ENCODE peak calls at places on chromosomes 2 and 18, in ten cellular contexts. E, B, R, J, W, K, L, F, G and N are unnamed samples.

GRCh38 chr18:23237524-23238151 is 102.4 kb downstream of the CABLES1 start:
- DNase-seq in F (no peak), L (peak; percentile 8), K (peak; percentile 53), R (peak; percentile 28), J (no peak), G (no peak), W (no peak), B (peak; percentile 61), E (peak; percentile 43), N (no peak)

GRCh38 chr2:155944209-155944608 is 388.3 kb downstream of the NR4A2 start:
- DNase-seq in B (no peak), L (no peak), R (no peak), W (no peak), J (no peak), E (no peak), K (no peak), G (no peak), F (no peak), N (no peak)

GRCh38 chr2:43414586-43415125 is 181.2 kb downstream of the THADA start:
- DNase-seq in J (no peak), B (no peak), L (no peak), W (no peak), R (no peak), F (no peak), E (no peak), G (no peak), K (no peak), N (no peak)

GRCh38 chr2:64779117-64779690 is 125.5 kb upstream of the SERTAD2 start:
- DNase-seq in G (no peak), R (no peak), K (no peak), B (no peak), W (no peak), E (no peak), L (no peak), J (no peak), F (no peak), N (no peak)

GRCh38 chr2:85889648-85890281 is 975 bp upstream of the ST3GAL5 start:
- DNase-seq in E (no peak), W (no peak), B (peak; percentile 19), F (no peak), G (no peak), L (no peak), J (peak; percentile 19), R (no peak), K (no peak), N (no peak)

GRCh38 chr2:96679843-96680242 is 37.3 kb downstream of the FER1L5 start:
- DNase-seq in G (no peak), B (no peak), E (no peak), F (no peak), K (no peak), J (peak; percentile 23), L (no peak), W (no peak), R (no peak), N (no peak)

GRCh38 chr2:240593026-240593702 is 6.6 kb downstream of the CAPN10 start:
- DNase-seq in B (no peak), L (no peak), F (no peak), E (peak; percentile 54), R (no peak), J (no peak), K (peak; percentile 58), W (no peak), G (peak; percentile 95), N (peak; percentile 86)

GRCh38 chr2:43531251-43531650 is 64.6 kb downstream of the THADA start:
- DNase-seq in E (no peak), G (no peak), K (no peak), W (no peak), L (no peak), F (no peak), B (no peak), R (no peak), J (no peak), N (no peak)

GRCh38 chr2:238285653-238286082 is 2.7 kb downstream of the PER2 start:
- DNase-seq in B (peak; percentile 89), R (no peak), E (peak; percentile 60), K (peak; percentile 86), G (no peak), J (peak; percentile 76), L (no peak), W (no peak), F (no peak), N (no peak)

GRCh38 chr2:102273619-102274211 is 37.6 kb upstream of the IL1RL1 start:
- DNase-seq in J (no peak), F (no peak), E (no peak), G (no peak), R (no peak), W (no peak), B (no peak), L (no peak), K (no peak), N (no peak)

GRCh38 chr2:16012626-16013501 is 72.5 kb downstream of the MYCN start:
- DNase-seq in K (no peak), B (peak; percentile 69), J (peak; percentile 74), L (no peak), G (peak; percentile 21), R (no peak), E (no peak), W (peak; percentile 86), F (no peak), N (peak; percentile 38)

GRCh38 chr18:51135361-51135760 is 62.1 kb downstream of the MEX3C start:
- DNase-seq in W (no peak), K (no peak), J (no peak), E (no peak), B (no peak), G (no peak), R (no peak), L (no peak), F (no peak), N (no peak)

GRCh38 chr2:151162185-151162584 is 99.5 kb downstream of the RBM43 start:
- DNase-seq in R (no peak), F (no peak), J (peak; percentile 90), E (no peak), W (peak; percentile 67), L (no peak), B (no peak), K (no peak), G (peak; percentile 46), N (no peak)

GRCh38 chr2:84238907-84239306 is 220.2 kb downstream of the SUCLG1 start:
- DNase-seq in F (no peak), W (no peak), K (no peak), B (no peak), G (no peak), J (no peak), L (no peak), E (no peak), R (no peak), N (no peak)

GRCh38 chr2:118061135-118061955 is 26.9 kb upstream of the INSIG2 start:
- DNase-seq in J (peak; percentile 36), F (peak; percentile 2), W (peak; percentile 36), E (no peak), R (no peak), L (no peak), G (no peak), B (no peak), K (peak; percentile 7), N (no peak)

GRCh38 chr2:161172901-161173540 is 12.8 kb downstream of the TANK start:
- DNase-seq in F (no peak), K (no peak), B (no peak), L (no peak), J (no peak), G (no peak), E (no peak), W (no peak), R (no peak), N (no peak)

GRCh38 chr2:118310016-118310877 is 222.0 kb downstream of the INSIG2 start:
- DNase-seq in E (no peak), K (no peak), W (peak; percentile 95), L (peak; percentile 25), J (no peak), G (no peak), B (peak; percentile 13), R (peak; percentile 38), F (peak; percentile 28), N (peak; percentile 23)

GRCh38 chr18:60021556-60021955 is 121.8 kb downstream of the PMAIP1 start:
- DNase-seq in W (no peak), G (no peak), R (no peak), K (no peak), E (no peak), J (peak; percentile 26), F (no peak), L (no peak), B (no peak), N (no peak)

GRCh38 chr2:20217041-20217970 is 7.6 kb downstream of the SDC1 start:
- DNase-seq in B (no peak), E (no peak), J (no peak), R (no peak), K (no peak), F (no peak), L (no peak), G (no peak), W (no peak), N (no peak)

GRCh38 chr18:2324459-2324858 is 246.8 kb downstream of the METTL4 start:
- DNase-seq in W (no peak), L (no peak), B (no peak), F (no peak), G (no peak), R (no peak), K (no peak), E (no peak), J (no peak), N (no peak)

GRCh38 chr18:72128649-72129048 is 415.5 kb downstream of the CBLN2 start:
- DNase-seq in B (no peak), G (no peak), J (no peak), W (no peak), F (no peak), E (no peak), K (no peak), L (no peak), R (no peak), N (no peak)

GRCh38 chr2:113203901-113204519 is 30.2 kb downstream of the PSD4 start:
- DNase-seq in R (peak; percentile 65), K (peak; percentile 68), W (peak; percentile 63), B (peak; percentile 83), E (peak; percentile 63), L (peak; percentile 75), F (peak; percentile 86), J (peak; percentile 86), G (peak; percentile 71), N (no peak)

GRCh38 chr18:5294618-5295230 is 802 bp downstream of the ZBTB14 start:
- DNase-seq in J (peak; percentile 87), E (peak; percentile 56), F (no peak), G (no peak), B (peak; percentile 56), W (peak; percentile 66), K (peak; percentile 53), L (peak; percentile 64), R (peak; percentile 29), N (no peak)

GRCh38 chr18:62979172-62979571 is 263.8 kb downstream of the PHLPP1 start:
- DNase-seq in L (no peak), W (peak; percentile 68), K (no peak), E (no peak), G (peak; percentile 44), J (peak; percentile 92), R (no peak), B (no peak), F (no peak), N (peak; percentile 46)

GRCh38 chr2:776517-776916 is 99.3 kb upstream of the TMEM18 start:
- DNase-seq in E (no peak), K (no peak), B (no peak), R (no peak), G (no peak), F (no peak), J (peak; percentile 11), L (no peak), W (no peak), N (no peak)

GRCh38 chr18:23146861-23147469 is 11.7 kb downstream of the CABLES1 start:
- DNase-seq in L (no peak), W (no peak), J (no peak), E (no peak), R (no peak), B (no peak), K (no peak), F (no peak), G (no peak), N (no peak)

GRCh38 chr18:24762417-24762816 is 302.0 kb downstream of the HRH4 start:
- DNase-seq in G (no peak), B (no peak), R (no peak), E (no peak), K (peak; percentile 8), F (no peak), J (no peak), L (no peak), W (no peak), N (no peak)

GRCh38 chr18:79530821-79531220 is 135.1 kb downstream of the NFATC1 start:
- DNase-seq in F (no peak), G (no peak), L (no peak), W (peak; percentile 33), K (no peak), E (no peak), B (no peak), J (no peak), R (no peak), N (no peak)